ENCODE peak calls at places on chromosome 14, in seven cellular contexts. Q is stimulated activated CD8-positive, alpha-beta memory T cell treated with anti-CD3 and anti-CD28 coated beads, Interleukin-15, amount 100 ng/mL, for 24 hours; B is AG10803; V is NCI-H146; D is GM04504; O is fibroblast of lung; C is ELF-1. W is an unnamed sample.
A peak's percentile ranks its signal among the peaks of the same experiment; 100 is the strongest.

GRCh38 chr14:86838363-86838762 is 1154.6 kb downstream of the GALC start:
- DNase-seq in C (no peak), V (no peak), D (no peak), B (no peak), O (no peak), Q (no peak), W (no peak)

GRCh38 chr14:93171366-93171765 is 13.3 kb downstream of the MOAP1 start:
- DNase-seq in B (no peak), O (no peak), Q (no peak), V (no peak), D (no peak), C (no peak), W (no peak)

GRCh38 chr14:105866841-105867321 is 340.5 kb downstream of the TMEM121 start:
- DNase-seq in B (no peak), C (no peak), Q (no peak), D (no peak), V (no peak), O (no peak), W (no peak)

GRCh38 chr14:71348817-71349216 is 441.6 kb downstream of the PCNX1 start:
- DNase-seq in B (no peak), C (no peak), O (no peak), Q (no peak), D (no peak), V (no peak), W (no peak)

GRCh38 chr14:103164786-103165185 is 41.5 kb downstream of the TNFAIP2 start:
- DNase-seq in C (no peak), O (no peak), D (no peak), B (no peak), Q (no peak), V (no peak), W (no peak)

GRCh38 chr14:98008381-98009113 is 1211.4 kb downstream of the VRK1 start:
- DNase-seq in D (no peak), O (no peak), B (no peak), Q (no peak), C (no peak), V (no peak), W (no peak)

GRCh38 chr14:92039073-92039719 is 663 bp downstream of the TRIP11 start:
- DNase-seq in B (peak; percentile 58), D (no peak), O (peak; percentile 88), Q (no peak), V (peak; percentile 71), C (peak; percentile 96), W (no peak)

GRCh38 chr14:60242420-60242819 is 6.6 kb upstream of the PPM1A start:
- DNase-seq in D (no peak), C (no peak), V (no peak), O (no peak), Q (no peak), B (no peak), W (no peak)

GRCh38 chr14:58865520-58866281 is 227.9 kb downstream of the DACT1 start:
- DNase-seq in O (peak; percentile 79), D (no peak), V (no peak), B (peak; percentile 62), C (no peak), Q (no peak), W (no peak)

W was measured in AG04449.